ENCODE peak calls at places on chromosomes 13 and 19, in six cellular contexts. One of them, this sample, is unnamed.

GRCh38 chr13:42110410-42111155 is 62.1 kb downstream of the DGKH start:
- DNase-seq in left lung: no peak
- DNase-seq in astrocyte of the spinal cord: peak
- DNase-seq in lower lobe of right lung: no peak
- DNase-seq in HL-60: peak
- DNase-seq in cardiac muscle cell: peak
- DNase-seq in this sample: peak

GRCh38 chr19:16206046-16206605 is 8.4 kb downstream of the AP1M1 start:
- DNase-seq in left lung: no peak
- DNase-seq in astrocyte of the spinal cord: no peak
- DNase-seq in lower lobe of right lung: no peak
- DNase-seq in HL-60: no peak
- DNase-seq in cardiac muscle cell: no peak
- DNase-seq in this sample: no peak

GRCh38 chr13:48412881-48413351 is at the start of gene LPAR6:
- DNase-seq in left lung: no peak
- DNase-seq in astrocyte of the spinal cord: peak
- DNase-seq in lower lobe of right lung: no peak
- DNase-seq in HL-60: no peak
- DNase-seq in cardiac muscle cell: no peak
- DNase-seq in this sample: peak

GRCh38 chr13:53758946-53759345 is 730.3 kb downstream of the OLFM4 start:
- DNase-seq in left lung: no peak
- DNase-seq in astrocyte of the spinal cord: no peak
- DNase-seq in lower lobe of right lung: no peak
- DNase-seq in HL-60: no peak
- DNase-seq in cardiac muscle cell: no peak
- DNase-seq in this sample: no peak

GRCh38 chr19:48900477-48901452 is 653 bp downstream of the NUCB1 start:
- DNase-seq in left lung: no peak
- DNase-seq in astrocyte of the spinal cord: peak
- DNase-seq in lower lobe of right lung: no peak
- DNase-seq in HL-60: no peak
- DNase-seq in cardiac muscle cell: no peak
- DNase-seq in this sample: no peak

GRCh38 chr13:22332411-22332810 is 661.5 kb downstream of the FGF9 start:
- DNase-seq in left lung: no peak
- DNase-seq in astrocyte of the spinal cord: no peak
- DNase-seq in lower lobe of right lung: no peak
- DNase-seq in HL-60: no peak
- DNase-seq in cardiac muscle cell: no peak
- DNase-seq in this sample: no peak

GRCh38 chr19:3387645-3388589 is 21.5 kb downstream of the NFIC start:
- DNase-seq in left lung: peak
- DNase-seq in astrocyte of the spinal cord: peak
- DNase-seq in lower lobe of right lung: peak
- DNase-seq in HL-60: no peak
- DNase-seq in cardiac muscle cell: no peak
- DNase-seq in this sample: no peak

GRCh38 chr19:38283261-38283660 is 18.9 kb downstream of the SPINT2 start:
- DNase-seq in left lung: peak
- DNase-seq in astrocyte of the spinal cord: no peak
- DNase-seq in lower lobe of right lung: no peak
- DNase-seq in HL-60: no peak
- DNase-seq in cardiac muscle cell: no peak
- DNase-seq in this sample: no peak

GRCh38 chr13:81686877-81687276 is 1346.0 kb upstream of the SPRY2 start:
- DNase-seq in left lung: no peak
- DNase-seq in astrocyte of the spinal cord: peak
- DNase-seq in lower lobe of right lung: no peak
- DNase-seq in HL-60: no peak
- DNase-seq in cardiac muscle cell: peak
- DNase-seq in this sample: peak

GRCh38 chr19:50384685-50385535 is 763 bp downstream of the POLD1 start:
- DNase-seq in left lung: no peak
- DNase-seq in astrocyte of the spinal cord: no peak
- DNase-seq in lower lobe of right lung: no peak
- DNase-seq in HL-60: peak
- DNase-seq in cardiac muscle cell: peak
- DNase-seq in this sample: no peak

GRCh38 chr13:36965767-36966166 is 33.4 kb downstream of the ALG5 start:
- DNase-seq in left lung: no peak
- DNase-seq in astrocyte of the spinal cord: peak
- DNase-seq in lower lobe of right lung: no peak
- DNase-seq in HL-60: no peak
- DNase-seq in cardiac muscle cell: no peak
- DNase-seq in this sample: peak

GRCh38 chr19:55116232-55117062 is 990 bp downstream of the PPP1R12C start:
- DNase-seq in left lung: peak
- DNase-seq in astrocyte of the spinal cord: peak
- DNase-seq in lower lobe of right lung: peak
- DNase-seq in HL-60: peak
- DNase-seq in cardiac muscle cell: no peak
- DNase-seq in this sample: no peak

GRCh38 chr19:35899547-35900214 is 659 bp downstream of the NFKBID start:
- DNase-seq in left lung: peak
- DNase-seq in astrocyte of the spinal cord: peak
- DNase-seq in lower lobe of right lung: peak
- DNase-seq in HL-60: no peak
- DNase-seq in cardiac muscle cell: peak
- DNase-seq in this sample: peak

GRCh38 chr19:55479045-55479444 is 2.6 kb downstream of the ZNF628 start:
- DNase-seq in left lung: peak
- DNase-seq in astrocyte of the spinal cord: no peak
- DNase-seq in lower lobe of right lung: no peak
- DNase-seq in HL-60: no peak
- DNase-seq in cardiac muscle cell: no peak
- DNase-seq in this sample: no peak

GRCh38 chr19:18102916-18103542 is 5.5 kb downstream of the MAST3 start:
- DNase-seq in left lung: no peak
- DNase-seq in astrocyte of the spinal cord: no peak
- DNase-seq in lower lobe of right lung: no peak
- DNase-seq in HL-60: no peak
- DNase-seq in cardiac muscle cell: no peak
- DNase-seq in this sample: no peak

GRCh38 chr19:43525836-43526771 is 897 bp downstream of the ETHE1 start:
- DNase-seq in left lung: no peak
- DNase-seq in astrocyte of the spinal cord: peak
- DNase-seq in lower lobe of right lung: peak
- DNase-seq in HL-60: no peak
- DNase-seq in cardiac muscle cell: peak
- DNase-seq in this sample: no peak

GRCh38 chr13:27171244-27171829 is at the start of gene USP12:
- DNase-seq in left lung: no peak
- DNase-seq in astrocyte of the spinal cord: no peak
- DNase-seq in lower lobe of right lung: peak
- DNase-seq in HL-60: no peak
- DNase-seq in cardiac muscle cell: peak
- DNase-seq in this sample: no peak

GRCh38 chr19:10183926-10184325 is 10.8 kb downstream of the DNMT1 start:
- DNase-seq in left lung: peak
- DNase-seq in astrocyte of the spinal cord: no peak
- DNase-seq in lower lobe of right lung: no peak
- DNase-seq in HL-60: no peak
- DNase-seq in cardiac muscle cell: no peak
- DNase-seq in this sample: no peak

GRCh38 chr19:50922316-50922853 is 11.2 kb upstream of the KLK4 start:
- DNase-seq in left lung: peak
- DNase-seq in astrocyte of the spinal cord: peak
- DNase-seq in lower lobe of right lung: peak
- DNase-seq in HL-60: peak
- DNase-seq in cardiac muscle cell: peak
- DNase-seq in this sample: peak

GRCh38 chr19:49564616-49565045 is 15.7 kb downstream of the NOSIP start:
- DNase-seq in left lung: no peak
- DNase-seq in astrocyte of the spinal cord: no peak
- DNase-seq in lower lobe of right lung: no peak
- DNase-seq in HL-60: no peak
- DNase-seq in cardiac muscle cell: no peak
- DNase-seq in this sample: no peak

GRCh38 chr19:52206481-52206880 is 16.6 kb downstream of the PPP2R1A start:
- DNase-seq in left lung: no peak
- DNase-seq in astrocyte of the spinal cord: no peak
- DNase-seq in lower lobe of right lung: no peak
- DNase-seq in HL-60: no peak
- DNase-seq in cardiac muscle cell: no peak
- DNase-seq in this sample: no peak

GRCh38 chr13:24649685-24650038 is 30.5 kb upstream of the ATP12A start:
- DNase-seq in left lung: no peak
- DNase-seq in astrocyte of the spinal cord: no peak
- DNase-seq in lower lobe of right lung: no peak
- DNase-seq in HL-60: no peak
- DNase-seq in cardiac muscle cell: no peak
- DNase-seq in this sample: no peak

GRCh38 chr19:32227561-32228165 is 117.7 kb upstream of the ZNF507 start:
- DNase-seq in left lung: no peak
- DNase-seq in astrocyte of the spinal cord: no peak
- DNase-seq in lower lobe of right lung: no peak
- DNase-seq in HL-60: no peak
- DNase-seq in cardiac muscle cell: no peak
- DNase-seq in this sample: no peak

GRCh38 chr13:24203726-24204295 is 43.3 kb downstream of the SPATA13 start:
- DNase-seq in left lung: no peak
- DNase-seq in astrocyte of the spinal cord: peak
- DNase-seq in lower lobe of right lung: no peak
- DNase-seq in HL-60: no peak
- DNase-seq in cardiac muscle cell: no peak
- DNase-seq in this sample: peak

GRCh38 chr13:21060827-21061076 is 634 bp downstream of the LATS2 start:
- DNase-seq in left lung: no peak
- DNase-seq in astrocyte of the spinal cord: no peak
- DNase-seq in lower lobe of right lung: no peak
- DNase-seq in HL-60: no peak
- DNase-seq in cardiac muscle cell: no peak
- DNase-seq in this sample: no peak

GRCh38 chr13:32804673-32805260 is 211.5 kb upstream of the KL start:
- DNase-seq in left lung: no peak
- DNase-seq in astrocyte of the spinal cord: peak
- DNase-seq in lower lobe of right lung: no peak
- DNase-seq in HL-60: no peak
- DNase-seq in cardiac muscle cell: no peak
- DNase-seq in this sample: no peak

GRCh38 chr13:44694842-44695241 is 118.7 kb upstream of the TSC22D1 start:
- DNase-seq in left lung: no peak
- DNase-seq in astrocyte of the spinal cord: no peak
- DNase-seq in lower lobe of right lung: no peak
- DNase-seq in HL-60: no peak
- DNase-seq in cardiac muscle cell: no peak
- DNase-seq in this sample: no peak

GRCh38 chr13:24134772-24135171 is 25.7 kb upstream of the SPATA13 start:
- DNase-seq in left lung: no peak
- DNase-seq in astrocyte of the spinal cord: no peak
- DNase-seq in lower lobe of right lung: no peak
- DNase-seq in HL-60: no peak
- DNase-seq in cardiac muscle cell: no peak
- DNase-seq in this sample: no peak

GRCh38 chr13:112343591-112343990 is 32.6 kb upstream of the SPACA7 start:
- DNase-seq in left lung: no peak
- DNase-seq in astrocyte of the spinal cord: no peak
- DNase-seq in lower lobe of right lung: no peak
- DNase-seq in HL-60: no peak
- DNase-seq in cardiac muscle cell: no peak
- DNase-seq in this sample: no peak

GRCh38 chr13:36282818-36283432 is 14.7 kb downstream of the CCDC169 start:
- DNase-seq in left lung: no peak
- DNase-seq in astrocyte of the spinal cord: peak
- DNase-seq in lower lobe of right lung: no peak
- DNase-seq in HL-60: no peak
- DNase-seq in cardiac muscle cell: peak
- DNase-seq in this sample: peak

GRCh38 chr13:113840541-113841354 is 23.1 kb downstream of the GAS6 start:
- DNase-seq in left lung: peak
- DNase-seq in astrocyte of the spinal cord: no peak
- DNase-seq in lower lobe of right lung: peak
- DNase-seq in HL-60: no peak
- DNase-seq in cardiac muscle cell: no peak
- DNase-seq in this sample: no peak
- TF ChIP-seq CTCF in left lung: no peak
- TF ChIP-seq CTCF in astrocyte of the spinal cord: no peak
- TF ChIP-seq CTCF in lower lobe of right lung: no peak
- TF ChIP-seq CTCF in HL-60: no peak
- TF ChIP-seq CTCF in cardiac muscle cell: no peak
- TF ChIP-seq CTCF in this sample: no peak

GRCh38 chr13:78430166-78430791 is 173.1 kb downstream of the POU4F1 start:
- DNase-seq in left lung: no peak
- DNase-seq in astrocyte of the spinal cord: no peak
- DNase-seq in lower lobe of right lung: no peak
- DNase-seq in HL-60: no peak
- DNase-seq in cardiac muscle cell: peak
- DNase-seq in this sample: no peak
- H3K4me3 ChIP-seq in left lung: no peak
- H3K4me3 ChIP-seq in astrocyte of the spinal cord: no peak
- H3K4me3 ChIP-seq in lower lobe of right lung: no peak
- H3K4me3 ChIP-seq in HL-60: no peak
- H3K4me3 ChIP-seq in cardiac muscle cell: no peak
- H3K4me3 ChIP-seq in this sample: no peak

GRCh38 chr19:47225746-47226425 is 5.1 kb downstream of the BBC3 start:
- DNase-seq in left lung: peak
- DNase-seq in astrocyte of the spinal cord: peak
- DNase-seq in lower lobe of right lung: peak
- DNase-seq in HL-60: peak
- DNase-seq in cardiac muscle cell: peak
- DNase-seq in this sample: peak
- TF ChIP-seq CTCF in left lung: peak
- TF ChIP-seq CTCF in astrocyte of the spinal cord: peak
- TF ChIP-seq CTCF in lower lobe of right lung: peak
- TF ChIP-seq CTCF in HL-60: no peak
- TF ChIP-seq CTCF in cardiac muscle cell: peak
- TF ChIP-seq CTCF in this sample: no peak

DNA sequence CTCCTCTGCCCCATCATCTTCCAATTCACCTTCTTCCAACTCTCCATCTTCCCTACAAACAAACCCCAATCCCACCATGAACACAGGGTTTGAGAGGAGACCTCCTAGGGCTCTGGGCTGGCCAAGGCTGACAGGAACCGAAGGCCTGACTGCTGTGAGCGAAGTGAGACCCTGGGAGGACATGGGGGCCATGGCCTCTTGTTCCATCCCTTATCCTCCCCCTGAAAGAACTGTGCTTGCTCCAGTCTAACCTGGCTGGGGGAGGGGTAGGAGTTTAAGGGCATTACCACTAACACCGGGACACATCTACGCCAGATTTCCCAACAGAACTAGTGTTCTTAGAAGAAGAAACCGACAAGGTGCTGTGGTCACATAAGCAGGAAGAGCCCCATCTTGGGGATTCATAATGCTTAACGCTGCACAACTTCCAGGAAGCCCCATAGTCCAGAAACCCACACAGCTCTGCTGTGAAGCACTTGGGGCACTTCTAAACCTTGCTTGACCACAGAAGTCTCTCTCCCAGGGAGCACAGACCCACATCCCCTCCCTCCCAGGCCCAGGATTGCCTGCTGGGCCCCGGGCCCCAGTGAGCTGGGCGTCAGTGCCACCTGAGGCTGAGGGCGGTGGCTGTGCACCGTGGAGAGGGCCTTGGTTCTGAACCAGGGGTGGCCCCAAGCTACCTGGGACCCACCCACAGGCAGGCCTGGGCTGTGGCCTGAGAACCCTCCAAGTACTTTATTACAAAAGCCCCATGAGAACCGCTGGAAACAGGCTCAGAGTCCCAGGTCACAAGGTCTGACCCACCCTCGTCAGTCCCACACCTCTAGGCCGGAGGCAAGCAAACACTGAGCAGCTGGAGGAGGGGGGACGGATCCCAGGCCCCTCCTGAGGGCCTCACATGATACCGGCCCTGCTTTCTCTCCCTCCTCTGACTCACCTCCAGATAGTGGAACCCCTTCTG is 18.7 kb downstream of the ZC3H4 start:
- DNase-seq in left lung: peak
- DNase-seq in astrocyte of the spinal cord: no peak
- DNase-seq in lower lobe of right lung: peak
- DNase-seq in HL-60: no peak
- DNase-seq in cardiac muscle cell: no peak
- DNase-seq in this sample: no peak
- H3K4me3 ChIP-seq in left lung: no peak
- H3K4me3 ChIP-seq in astrocyte of the spinal cord: no peak
- H3K4me3 ChIP-seq in lower lobe of right lung: no peak
- H3K4me3 ChIP-seq in HL-60: no peak
- H3K4me3 ChIP-seq in cardiac muscle cell: no peak
- H3K4me3 ChIP-seq in this sample: no peak

This sample was measured in astrocyte of the cerebellum.